ENCODE peak calls at places on chromosome 9, in nine cellular contexts. X, R, G, L, C, W, H, T and Q are unnamed samples.

GRCh38 chr9:72871685-72872084 is 81.2 kb downstream of the ALDH1A1 start:
- DNase-seq in L (no peak), C (no peak), T (no peak), R (no peak), H (peak; percentile 3), G (no peak), W (no peak), X (no peak), Q (no peak)

GRCh38 chr9:125889524-125890473 is 142.6 kb downstream of the PBX3 start:
- DNase-seq in R (peak; percentile 72), C (peak; percentile 85), T (peak; percentile 61), W (no peak), X (peak; percentile 17), G (peak; percentile 43), L (peak; percentile 23), H (peak; percentile 45), Q (no peak)

GRCh38 chr9:124792976-124793594 is 16.2 kb downstream of the OLFML2A start:
- DNase-seq in T (no peak), L (no peak), C (no peak), G (no peak), W (no peak), H (no peak), R (peak; percentile 64), X (peak; percentile 76), Q (no peak)

GRCh38 chr9:136626740-136627642 is 35.7 kb upstream of the EGFL7 start:
- DNase-seq in L (peak; percentile 57), C (no peak), G (peak; percentile 89), X (no peak), W (no peak), T (no peak), R (no peak), H (no peak), Q (no peak)

GRCh38 chr9:114434878-114435311 is 47.1 kb upstream of the AKNA start:
- DNase-seq in C (peak; percentile 66), W (no peak), T (no peak), R (peak; percentile 26), X (no peak), G (no peak), H (peak; percentile 55), L (peak; percentile 63), Q (peak; percentile 24)

GRCh38 chr9:99221266-99221622 is 498 bp downstream of the ALG2 start:
- DNase-seq in X (no peak), L (peak; percentile 8), H (no peak), W (no peak), C (no peak), R (no peak), T (no peak), G (no peak), Q (peak; percentile 17)

GRCh38 chr9:2228132-2228531 is 213.0 kb downstream of the SMARCA2 start:
- DNase-seq in L (no peak), C (no peak), H (peak; percentile 83), R (no peak), W (no peak), X (no peak), G (no peak), T (no peak), Q (no peak)

GRCh38 chr9:16540996-16541668 is 329.3 kb downstream of the BNC2 start:
- DNase-seq in H (no peak), X (no peak), G (no peak), W (no peak), L (no peak), R (no peak), C (no peak), T (no peak), Q (no peak)

DNA sequence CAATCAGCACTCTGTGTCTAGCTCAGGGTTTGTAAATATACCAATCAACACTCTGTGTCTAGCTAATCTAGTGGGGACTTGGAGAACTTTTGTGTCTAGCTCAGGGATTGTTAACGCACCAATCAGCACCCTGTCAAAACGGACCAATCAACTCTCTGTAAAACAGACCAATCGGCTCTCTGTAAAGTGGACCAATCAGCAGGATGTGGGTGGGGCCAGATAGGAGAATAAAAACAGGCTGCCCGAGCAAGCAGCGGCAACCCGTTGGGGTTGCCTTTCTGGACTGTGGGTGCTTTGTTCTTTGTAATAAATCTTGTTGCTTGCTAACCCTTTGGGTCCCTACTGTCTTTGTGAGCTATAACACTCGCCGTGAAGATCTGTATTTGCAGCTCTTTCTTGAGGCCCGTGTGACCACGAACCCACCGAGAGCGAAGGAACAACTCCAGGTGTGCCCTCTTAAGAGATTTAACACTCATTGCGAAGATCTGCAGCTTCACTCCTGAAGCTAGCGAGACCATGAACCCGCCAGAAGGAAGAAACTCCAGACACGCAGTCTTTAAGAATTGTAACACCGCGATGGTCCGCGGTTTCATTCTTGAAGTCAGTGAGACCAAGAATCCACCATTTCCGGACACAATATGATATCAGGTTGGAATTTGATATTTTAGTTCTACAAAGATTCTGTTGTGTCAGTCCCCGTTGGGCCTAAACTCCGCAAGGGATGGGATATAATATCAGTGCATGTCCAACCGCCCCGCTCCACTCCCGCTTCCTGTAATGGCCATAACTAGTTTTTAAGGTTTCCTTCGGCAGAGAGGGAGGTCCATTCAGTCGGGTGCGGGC is 738 bp upstream of the TRMT10B start:
- DNase-seq in X (no peak), L (no peak), R (no peak), T (no peak), W (no peak), H (no peak), C (peak; percentile 71), G (no peak), Q (no peak)
- TF ChIP-seq POLR2A in X (no peak), L (no peak), R (no peak), T (no peak), W (no peak), H (no peak), C (no peak), G (no peak), Q (no peak)

GRCh38 chr9:122377241-122378164 is 6.7 kb downstream of the PTGS1 start:
- DNase-seq in X (no peak), H (no peak), G (no peak), L (no peak), C (peak; percentile 78), R (no peak), W (no peak), T (peak; percentile 55), Q (no peak)

GRCh38 chr9:122376791-122377190 is 6.0 kb downstream of the PTGS1 start:
- DNase-seq in L (no peak), G (peak; percentile 11), X (no peak), C (peak; percentile 46), H (no peak), R (no peak), T (peak; percentile 40), W (no peak), Q (no peak)

GRCh38 chr9:122371851-122372250 is 1.0 kb downstream of the PTGS1 start:
- DNase-seq in T (peak; percentile 62), H (no peak), L (no peak), X (no peak), C (no peak), W (no peak), G (no peak), R (no peak), Q (no peak)

GRCh38 chr9:122372856-122373845 is 2.3 kb downstream of the PTGS1 start:
- DNase-seq in C (no peak), R (no peak), G (no peak), H (no peak), X (no peak), T (peak; percentile 64), L (no peak), W (no peak), Q (no peak)

DNA sequence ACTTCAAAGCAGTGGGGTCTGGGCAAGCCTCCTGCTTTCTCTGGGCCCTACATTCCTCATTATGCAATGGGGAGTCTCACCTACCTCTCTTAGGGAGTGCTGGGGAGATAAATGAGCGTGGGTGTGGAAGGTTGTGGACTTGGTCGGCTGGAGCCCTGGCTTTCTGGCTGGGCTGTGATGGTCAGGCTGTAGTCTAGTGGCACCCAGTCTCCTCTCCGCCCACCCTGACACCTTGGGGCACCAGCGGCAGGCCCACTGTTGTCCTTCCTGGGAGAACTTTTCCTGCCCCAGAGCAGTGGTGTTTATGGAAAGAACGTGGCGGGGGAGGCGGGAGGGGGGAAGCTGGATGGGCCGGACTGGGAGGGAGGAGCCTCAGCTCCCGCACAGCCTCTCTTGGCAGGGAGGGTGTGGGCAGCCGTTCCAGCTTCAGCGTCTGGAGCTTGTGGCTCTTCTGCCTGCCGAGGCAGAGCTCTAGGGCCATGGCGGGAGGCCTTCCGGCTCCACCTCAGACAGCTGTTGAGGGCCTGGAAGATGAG is 4.1 kb downstream of the PTGS1 start:
- DNase-seq in C (peak; percentile 91), W (peak; percentile 77), G (peak; percentile 85), H (no peak), R (peak; percentile 87), L (no peak), X (peak; percentile 72), T (peak; percentile 95), Q (no peak)
- TF ChIP-seq POLR2A in C (no peak), W (no peak), G (no peak), H (no peak), R (no peak), L (no peak), X (no peak), T (peak; percentile 40), Q (no peak)

DNA sequence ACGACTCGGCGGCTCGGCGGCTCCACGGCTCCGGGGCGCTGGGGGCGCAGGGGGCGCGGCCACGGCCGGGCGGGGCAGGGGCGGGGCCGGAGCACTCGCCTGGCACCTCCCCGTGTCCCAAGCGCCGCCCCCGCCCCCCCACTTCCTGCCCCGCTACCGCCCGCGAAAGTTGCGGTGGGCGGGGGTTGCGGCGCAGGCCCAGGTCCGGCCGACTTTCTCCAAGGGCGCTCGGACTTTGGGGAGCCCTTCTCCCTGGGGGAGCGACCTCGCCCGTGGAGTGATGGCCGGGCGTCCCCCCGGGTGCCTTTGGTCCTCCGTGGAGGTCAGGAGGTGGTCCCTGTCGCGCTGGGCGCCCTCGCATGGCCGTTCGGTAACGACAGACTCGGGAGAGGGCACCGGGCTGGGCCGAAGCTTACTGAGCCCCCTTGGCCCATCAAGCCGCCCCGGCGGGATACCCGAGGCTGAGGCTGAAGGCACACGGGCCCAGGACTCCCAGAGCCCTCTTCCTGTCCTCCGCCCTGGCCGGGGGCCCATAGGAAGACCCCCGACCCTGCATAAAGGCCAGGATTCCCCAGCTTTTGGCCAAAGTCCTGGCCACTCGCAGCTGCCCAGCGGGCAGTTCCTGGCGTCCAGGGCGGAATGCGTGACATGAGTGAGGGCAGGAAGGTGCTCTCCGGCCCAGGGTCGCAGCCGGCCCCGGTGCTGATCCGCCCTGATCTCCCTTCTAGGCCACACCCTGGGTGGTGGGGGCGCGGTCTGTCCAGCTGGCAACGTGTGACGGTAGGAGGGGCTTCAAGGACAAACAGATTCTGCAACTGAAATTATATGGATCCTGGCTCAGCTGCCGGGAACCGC is 883 bp upstream of the VAV2 start:
- DNase-seq in G (peak; percentile 79), T (peak; percentile 96), X (peak; percentile 93), L (peak; percentile 64), H (peak; percentile 74), C (peak; percentile 98), W (peak; percentile 80), R (peak; percentile 85), Q (peak; percentile 93)
- TF ChIP-seq POLR2A in G (no peak), T (peak; percentile 74), X (peak; percentile 20), L (peak; percentile 62), H (peak; percentile 36), C (no peak), W (peak; percentile 13), R (peak; percentile 40), Q (peak; percentile 78)

GRCh38 chr9:107276966-107277710 is 5.9 kb upstream of the RAD23B start:
- DNase-seq in H (no peak), X (no peak), R (no peak), W (no peak), T (no peak), L (no peak), G (no peak), C (no peak), Q (no peak)

GRCh38 chr9:107274096-107274495 is 9.0 kb upstream of the RAD23B start:
- DNase-seq in L (no peak), R (no peak), G (no peak), X (no peak), W (no peak), T (no peak), H (no peak), C (no peak), Q (peak; percentile 30)

GRCh38 chr9:107273634-107274033 is 9.4 kb upstream of the RAD23B start:
- DNase-seq in H (no peak), R (no peak), L (no peak), G (no peak), X (no peak), T (no peak), C (no peak), W (no peak), Q (no peak)

GRCh38 chr9:107274953-107275422 is 8.1 kb upstream of the RAD23B start:
- DNase-seq in W (no peak), G (no peak), C (no peak), H (peak; percentile 42), X (no peak), R (no peak), L (peak; percentile 20), T (no peak), Q (peak; percentile 86)

GRCh38 chr9:107275530-107275929 is 7.5 kb upstream of the RAD23B start:
- DNase-seq in L (no peak), X (no peak), W (no peak), H (no peak), T (no peak), R (no peak), C (no peak), G (no peak), Q (no peak)
- TF ChIP-seq POLR2A in L (no peak), X (no peak), W (no peak), H (no peak), T (no peak), R (no peak), C (no peak), G (no peak), Q (no peak)